ENCODE peak calls at places on chromosomes 6 and 20, in four cellular contexts. Z, W, R and I are unnamed samples.

GRCh38 chr20:11799131-11799800 is 118.4 kb upstream of the BTBD3 start:
- DNase-seq in Z (no peak), W (no peak), R (no peak), I (peak; percentile 53)

GRCh38 chr6:2168480-2168879 is 76.9 kb downstream of the GMDS start:
- DNase-seq in Z (no peak), W (peak; percentile 44), R (no peak), I (peak; percentile 13)

GRCh38 chr6:26217714-26218075 is 130.5 kb downstream of the HFE start:
- DNase-seq in Z (no peak), W (no peak), R (peak; percentile 61), I (peak; percentile 73)

GRCh38 chr6:40928302-40928701 is 110.7 kb downstream of the UNC5CL start:
- DNase-seq in Z (no peak), W (no peak), R (no peak), I (no peak)

GRCh38 chr6:159654483-159655098 is 38.5 kb downstream of the SOD2 start:
- DNase-seq in Z (no peak), W (peak; percentile 67), R (no peak), I (peak; percentile 69)

GRCh38 chr20:25090492-25091429 is 8.8 kb upstream of the VSX1 start:
- DNase-seq in Z (peak; percentile 38), W (no peak), R (no peak), I (no peak)

GRCh38 chr6:17101422-17102257 is at the start of gene STMND1:
- DNase-seq in Z (peak; percentile 64), W (peak; percentile 27), R (peak; percentile 66), I (peak; percentile 72)

GRCh38 chr6:24864345-24864744 is 65.6 kb upstream of the ARMH2 start:
- DNase-seq in Z (no peak), W (peak; percentile 85), R (no peak), I (no peak)

GRCh38 chr6:15953152-15953880 is 175.6 kb upstream of the MYLIP start:
- DNase-seq in Z (no peak), W (no peak), R (no peak), I (peak; percentile 41)

GRCh38 chr6:150599199-150600002 is at the start of gene PLEKHG1:
- DNase-seq in Z (peak; percentile 80), W (no peak), R (peak; percentile 79), I (peak; percentile 83)

GRCh38 chr6:39945626-39946025 is 11.4 kb upstream of the MOCS1 start:
- DNase-seq in Z (no peak), W (no peak), R (no peak), I (no peak)

GRCh38 chr6:129901910-129902309 is 40.8 kb upstream of the TMEM244 start:
- DNase-seq in Z (no peak), W (peak; percentile 23), R (no peak), I (no peak)

GRCh38 chr6:152897807-152898399 is 84.9 kb downstream of the FBXO5 start:
- DNase-seq in Z (peak; percentile 98), W (peak; percentile 46), R (peak; percentile 88), I (peak; percentile 77)

GRCh38 chr20:13342469-13343242 is 121.6 kb downstream of the ISM1 start:
- DNase-seq in Z (no peak), W (no peak), R (no peak), I (no peak)

GRCh38 chr20:2006452-2007381 is 12.9 kb upstream of the PDYN start:
- DNase-seq in Z (peak; percentile 78), W (peak; percentile 30), R (peak; percentile 58), I (peak; percentile 50)

DNA sequence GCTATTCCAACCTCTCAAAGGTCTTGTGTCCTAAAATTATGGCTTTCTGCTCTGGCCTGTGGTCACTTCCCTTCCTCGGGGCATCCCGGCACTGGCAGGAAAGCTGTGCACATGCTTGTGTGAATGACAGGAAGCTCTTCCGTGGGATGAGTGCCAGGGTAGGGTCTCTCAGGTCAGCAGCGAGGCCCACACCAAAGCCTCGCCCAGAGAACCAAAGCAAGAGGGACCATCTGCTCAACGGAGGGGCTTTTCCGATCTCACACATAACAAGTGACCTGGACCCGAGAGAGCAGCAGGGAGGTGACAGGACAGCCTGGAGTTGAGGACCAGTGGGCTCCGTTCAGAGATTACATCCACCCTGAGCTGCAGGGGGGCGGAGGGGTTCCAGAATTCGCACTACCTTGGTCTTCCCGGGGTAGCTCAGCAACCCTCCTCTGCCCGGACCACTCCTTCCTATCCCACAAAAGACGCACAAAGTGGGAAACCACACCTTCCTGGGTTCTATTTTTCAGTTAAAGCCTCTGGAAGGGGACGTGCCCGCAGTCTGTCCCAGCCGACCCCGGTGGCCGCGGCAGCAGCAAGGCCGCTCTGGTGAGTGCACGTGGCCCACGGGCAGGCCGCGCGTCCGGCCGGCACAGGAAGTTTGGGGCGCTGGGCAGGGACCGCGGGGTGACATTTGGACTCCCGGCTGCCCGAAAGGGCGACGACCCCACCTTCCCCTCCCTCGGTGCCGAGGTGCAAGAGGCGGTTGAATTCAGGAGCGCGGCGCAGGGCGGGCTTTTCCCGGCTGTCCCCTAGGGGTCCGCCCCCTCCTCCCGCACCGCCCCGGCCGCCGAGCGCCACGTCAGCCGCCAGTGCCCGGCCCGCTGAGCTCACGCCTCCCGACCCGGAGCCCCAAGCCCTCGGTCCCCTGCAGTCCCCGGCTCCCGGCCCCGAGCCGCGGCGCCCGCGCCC is 988 bp downstream of the TXNDC5 start:
- DNase-seq in Z (peak; percentile 79), W (peak; percentile 27), R (peak; percentile 74), I (peak; percentile 71)
- H3K18ac ChIP-seq in Z (peak overlapping the region; percentile 48), W (no peak overlapping the region), R (peak overlapping the region; percentile 1), I (peak overlapping the region; percentile 95)

GRCh38 chr6:30886897-30887255 is 2.6 kb downstream of the DDR1 start:
- DNase-seq in Z (no peak), W (no peak), R (no peak), I (no peak)
- H3K56ac ChIP-seq in Z (no peak overlapping the region), W (no peak overlapping the region), R (no peak overlapping the region), I (peak overlapping the region; percentile 19)

GRCh38 chr20:64076061-64076997 is 3.0 kb downstream of the RGS19 start:
- DNase-seq in Z (no peak), W (no peak), R (no peak), I (no peak)
- H2AK5ac ChIP-seq in Z (no peak overlapping the region), W (no peak overlapping the region), R (no peak overlapping the region), I (no peak overlapping the region)

GRCh38 chr6:93418113-93418447 is 1.3 kb downstream of the EPHA7 start:
- DNase-seq in Z (no peak), W (no peak), R (no peak), I (no peak)
- H3K18ac ChIP-seq in Z (no peak overlapping the region), W (no peak overlapping the region), R (no peak overlapping the region), I (no peak overlapping the region)

DNA sequence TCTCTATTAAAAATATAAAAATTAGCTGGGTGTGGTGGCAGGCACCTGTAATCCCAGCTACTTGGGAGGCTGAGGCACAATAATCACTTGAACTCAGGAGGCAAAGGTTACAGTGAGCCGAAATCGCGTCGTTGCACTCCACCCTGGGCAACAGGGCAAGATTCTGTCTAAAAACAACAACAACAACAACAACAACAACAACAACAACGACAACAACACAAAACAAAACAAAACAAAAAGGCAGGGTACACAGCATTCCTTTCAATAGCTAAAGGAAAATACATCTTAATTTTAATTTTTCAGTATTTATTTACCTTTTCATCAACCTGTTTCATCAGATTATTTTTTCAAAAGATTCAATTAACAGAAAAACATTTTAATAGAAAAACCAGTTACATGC is 28.4 kb downstream of the SRPK1 start:
- DNase-seq in Z (no peak), W (no peak), R (no peak), I (no peak)
- H3K56ac ChIP-seq in Z (no peak overlapping the region), W (no peak overlapping the region), R (no peak overlapping the region), I (no peak overlapping the region)

DNA sequence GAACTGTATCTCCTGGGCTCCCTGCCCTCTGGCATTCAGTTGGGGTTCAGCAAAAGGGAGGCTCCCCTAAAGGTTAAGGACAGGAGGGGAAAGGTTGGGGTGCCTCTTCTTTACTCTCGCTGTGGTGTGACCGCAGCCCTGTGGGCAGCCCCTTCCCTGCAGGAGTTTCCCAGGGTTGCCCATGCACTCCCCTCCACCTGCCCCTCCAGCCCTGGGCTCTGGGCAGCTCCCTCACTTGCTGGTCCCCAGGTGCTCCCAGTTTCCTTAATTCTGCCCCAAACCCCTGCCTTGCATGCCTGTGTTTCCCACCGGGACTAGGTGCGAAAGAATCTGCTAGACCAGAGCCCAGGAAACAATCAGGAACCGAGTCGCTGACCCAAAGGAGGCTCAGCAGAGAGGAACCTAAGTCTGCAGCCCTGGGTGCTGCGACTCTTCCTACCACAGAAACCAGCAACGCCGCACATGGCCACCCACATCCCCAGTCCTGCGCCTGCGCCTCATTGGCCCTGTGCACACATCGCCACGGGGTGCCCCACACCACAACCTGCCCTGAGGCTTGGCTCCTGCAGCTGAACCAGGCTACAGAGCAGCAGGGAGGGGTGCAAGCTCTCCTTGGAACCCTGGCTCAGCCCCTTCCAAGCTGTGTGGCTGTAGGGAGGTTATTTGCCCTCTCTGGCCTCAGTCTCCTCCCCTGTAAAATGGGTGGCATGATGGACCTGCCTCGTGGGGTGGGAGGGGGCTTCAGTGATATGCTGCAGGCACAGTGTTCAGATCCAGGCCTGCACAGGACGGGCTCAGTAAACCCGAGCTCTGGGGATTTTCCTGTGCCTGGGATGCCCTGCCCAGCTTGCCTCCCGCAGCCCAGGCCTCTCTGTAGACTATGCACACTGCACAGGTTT is 487.6 kb downstream of the PREX1 start:
- DNase-seq in Z (no peak), W (no peak), R (no peak), I (no peak)
- H2AK5ac ChIP-seq in Z (no peak overlapping the region), W (no peak overlapping the region), R (no peak overlapping the region), I (no peak overlapping the region)

GRCh38 chr6:169230923-169231789 is 22.5 kb downstream of the THBS2 start:
- DNase-seq in Z (peak; percentile 35), W (no peak), R (no peak), I (no peak)
- H3K18ac ChIP-seq in Z (no peak overlapping the region), W (no peak overlapping the region), R (no peak overlapping the region), I (no peak overlapping the region)

GRCh38 chr6:18444176-18444575 is 57.0 kb downstream of the RNF144B start:
- DNase-seq in Z (no peak), W (peak; percentile 8), R (no peak), I (no peak)
- H3K56ac ChIP-seq in Z (no peak overlapping the region), W (no peak overlapping the region), R (no peak overlapping the region), I (no peak overlapping the region)

DNA sequence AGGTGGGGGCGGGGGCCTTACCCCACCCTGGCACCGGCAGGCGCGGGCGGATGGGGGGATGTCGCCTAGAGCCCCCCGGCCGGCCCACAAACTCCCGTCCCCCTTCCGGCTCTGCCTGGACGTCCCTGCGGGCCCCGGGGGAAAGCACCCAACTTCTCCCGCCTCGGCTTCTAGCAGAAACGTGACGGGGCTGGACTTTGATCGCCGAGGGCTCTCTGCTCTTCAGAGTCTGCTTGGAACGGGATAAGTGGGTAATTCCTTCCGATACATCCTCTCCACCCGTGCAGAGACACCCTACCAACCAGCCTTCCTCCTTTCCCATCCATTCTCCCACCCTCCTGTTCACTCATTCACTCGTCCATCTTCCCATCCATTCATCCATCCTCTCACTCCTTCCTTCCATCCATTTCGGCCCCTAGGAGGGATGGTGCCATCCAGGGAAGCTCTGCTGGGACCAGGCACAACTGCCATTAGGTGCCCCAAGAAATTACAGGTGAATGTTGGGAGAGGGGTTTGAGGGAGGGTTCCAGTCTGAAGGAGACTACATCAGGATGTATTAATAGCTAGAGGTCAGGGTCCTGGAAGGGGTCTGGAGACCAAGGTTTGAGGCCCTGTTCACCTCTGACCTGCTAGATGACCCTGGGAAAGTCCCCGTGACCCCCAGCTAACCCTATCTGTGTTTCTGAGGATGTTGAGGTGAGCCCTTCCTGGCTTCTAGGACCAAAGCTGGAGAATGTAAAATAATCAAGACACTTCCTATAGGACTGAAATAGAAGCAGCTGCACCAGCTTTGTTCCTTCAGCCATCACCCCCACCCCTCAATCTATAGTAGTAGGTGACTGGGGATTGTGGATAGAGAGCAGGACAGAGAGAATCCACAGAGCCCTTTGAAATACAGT is 518 bp downstream of the TTLL9 start:
- DNase-seq in Z (peak; percentile 48), W (no peak), R (no peak), I (no peak)
- H2AK5ac ChIP-seq in Z (no peak overlapping the region), W (no peak overlapping the region), R (no peak overlapping the region), I (no peak overlapping the region)